ENCODE peak calls at places on chromosomes 4 and X, in six cellular contexts. Z is tibial artery, E is AG04449, F is left ventricle myocardium inferior, R is lower leg skin, V is fibroblast of villous mesenchyme. U is an unnamed sample.

GRCh38 chr4:31964691-31965090 is 1244.5 kb downstream of the PCDH7 start:
- DNase-seq in F (no peak), Z (no peak), R (no peak), V (no peak), E (no peak), U (no peak)

GRCh38 chr4:115675721-115676120 is 562.3 kb upstream of the NDST4 start:
- DNase-seq in F (no peak), E (no peak), R (no peak), Z (no peak), V (peak), U (no peak)

GRCh38 chr4:81378398-81378797 is 93.3 kb downstream of the RASGEF1B start:
- DNase-seq in Z (no peak), R (no peak), E (no peak), V (no peak), F (no peak), U (no peak)

GRCh38 chr4:89270792-89271191 is 36.8 kb downstream of the GPRIN3 start:
- DNase-seq in V (no peak), F (no peak), Z (no peak), R (no peak), E (no peak), U (no peak)

GRCh38 chr4:3484057-3484973 is 21.2 kb downstream of the DOK7 start:
- DNase-seq in Z (peak), R (no peak), E (no peak), V (no peak), F (peak), U (no peak)

GRCh38 chr4:112523008-112523440 is 7.0 kb upstream of the NEUROG2 start:
- DNase-seq in V (peak), F (no peak), Z (no peak), R (no peak), E (no peak), U (no peak)

GRCh38 chr4:83757121-83757621 is 221.3 kb downstream of the GPAT3 start:
- DNase-seq in Z (no peak), F (no peak), R (no peak), V (no peak), E (no peak), U (no peak)

GRCh38 chr4:164617426-164617825 is 136.5 kb upstream of the SMIM31 start:
- DNase-seq in Z (no peak), V (no peak), F (no peak), R (no peak), E (no peak), U (no peak)

GRCh38 chrX:110795645-110796510 is at the start of gene CHRDL1:
- DNase-seq in Z (peak), V (no peak), R (peak), E (no peak), F (peak), U (no peak)

GRCh38 chr4:170872794-170873193 is 783.0 kb upstream of the AADAT start:
- DNase-seq in E (no peak), F (no peak), Z (no peak), R (no peak), V (no peak), U (no peak)

GRCh38 chr4:141686146-141686775 is 49.9 kb downstream of the IL15 start:
- DNase-seq in E (no peak), Z (no peak), F (no peak), R (no peak), V (peak), U (peak)

GRCh38 chr4:687048-687974 is 1.6 kb downstream of the SLC49A3 start:
- DNase-seq in E (no peak), Z (peak), V (peak), F (peak), R (peak), U (peak)

GRCh38 chrX:99703467-99703866 is 706.6 kb downstream of the PCDH19 start:
- DNase-seq in E (no peak), R (no peak), V (no peak), Z (no peak), F (no peak), U (no peak)

DNA sequence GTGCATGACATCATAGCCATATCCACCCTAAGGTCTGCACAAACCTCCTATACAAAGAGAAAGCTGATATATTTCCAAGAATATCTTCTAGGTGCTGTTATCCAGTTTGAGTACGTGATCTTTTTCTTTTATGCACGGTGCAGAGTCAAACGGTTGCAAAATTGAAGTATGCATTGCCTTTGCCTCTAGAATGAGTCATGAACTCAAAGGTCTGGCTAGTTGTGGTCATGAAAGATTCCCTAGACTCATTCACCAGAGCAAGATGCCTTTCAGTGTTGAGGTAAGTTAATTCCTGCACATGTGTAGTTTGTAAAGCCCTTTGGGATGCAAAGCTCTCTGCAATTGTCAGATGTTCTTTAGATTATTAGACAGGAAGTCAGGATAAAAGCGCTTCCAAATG is 704.4 kb downstream of the PCDH19 start:
- DNase-seq in F (no peak), E (no peak), V (no peak), R (no peak), Z (no peak), U (no peak)
- TF ChIP-seq CTCF in F (no peak), E (no peak), V (no peak), R (no peak), Z (no peak), U (no peak)

DNA sequence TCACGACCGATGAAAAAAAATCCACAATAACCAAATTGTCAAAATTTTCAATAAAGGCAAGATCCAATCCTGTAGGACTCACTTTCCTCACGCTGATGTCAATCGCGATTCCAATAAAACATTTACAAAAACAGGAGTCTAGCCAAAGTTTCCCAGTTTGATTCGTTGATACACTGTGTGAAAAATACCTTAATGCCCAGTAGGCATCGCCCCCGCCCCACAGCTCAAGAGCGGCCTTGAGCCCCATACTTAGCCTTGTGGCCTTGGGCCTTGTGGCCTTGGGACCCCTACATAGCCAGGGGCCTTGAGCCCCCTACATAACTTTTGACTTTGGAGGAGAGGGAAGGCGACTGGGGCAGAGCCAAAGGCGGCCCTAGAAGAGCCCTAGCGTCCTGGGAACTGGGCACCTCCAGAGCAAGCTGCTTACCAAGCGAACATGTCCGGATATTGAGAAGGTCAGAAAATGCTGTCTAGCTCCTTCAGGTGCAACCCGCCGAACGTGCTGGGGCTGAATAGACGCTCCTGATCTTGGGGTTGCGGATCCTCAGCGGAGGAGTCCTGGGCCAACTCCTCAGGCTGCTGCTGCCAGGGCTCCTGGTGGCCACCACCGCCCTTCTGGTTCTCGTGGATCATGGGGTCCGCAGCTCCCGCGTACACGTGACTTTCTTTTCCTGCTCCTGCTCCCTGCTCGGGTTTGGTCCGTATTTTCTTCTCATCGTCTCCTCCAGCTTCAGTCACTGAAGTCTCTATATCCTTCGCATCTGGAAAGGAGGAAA is 62.9 kb downstream of the RHOXF2B start:
- DNase-seq in R (no peak), Z (no peak), E (no peak), V (no peak), F (no peak), U (no peak)
- H3K4me3 ChIP-seq in R (no peak), Z (no peak), E (no peak), V (no peak), F (peak), U (no peak)

GRCh38 chr4:6594341-6594740 is 19.4 kb downstream of the MAN2B2 start:
- DNase-seq in F (no peak), E (no peak), R (no peak), V (no peak), Z (no peak), U (no peak)

GRCh38 chr4:6594826-6595355 is 19.9 kb downstream of the MAN2B2 start:
- DNase-seq in R (no peak), E (no peak), Z (no peak), V (no peak), F (no peak), U (no peak)

GRCh38 chr4:6598127-6598526 is 23.1 kb downstream of the MAN2B2 start:
- DNase-seq in R (no peak), F (no peak), V (no peak), Z (no peak), E (no peak), U (no peak)

GRCh38 chr4:6596948-6597347 is 22.0 kb downstream of the MAN2B2 start:
- DNase-seq in R (no peak), V (no peak), Z (no peak), E (no peak), F (no peak), U (no peak)

DNA sequence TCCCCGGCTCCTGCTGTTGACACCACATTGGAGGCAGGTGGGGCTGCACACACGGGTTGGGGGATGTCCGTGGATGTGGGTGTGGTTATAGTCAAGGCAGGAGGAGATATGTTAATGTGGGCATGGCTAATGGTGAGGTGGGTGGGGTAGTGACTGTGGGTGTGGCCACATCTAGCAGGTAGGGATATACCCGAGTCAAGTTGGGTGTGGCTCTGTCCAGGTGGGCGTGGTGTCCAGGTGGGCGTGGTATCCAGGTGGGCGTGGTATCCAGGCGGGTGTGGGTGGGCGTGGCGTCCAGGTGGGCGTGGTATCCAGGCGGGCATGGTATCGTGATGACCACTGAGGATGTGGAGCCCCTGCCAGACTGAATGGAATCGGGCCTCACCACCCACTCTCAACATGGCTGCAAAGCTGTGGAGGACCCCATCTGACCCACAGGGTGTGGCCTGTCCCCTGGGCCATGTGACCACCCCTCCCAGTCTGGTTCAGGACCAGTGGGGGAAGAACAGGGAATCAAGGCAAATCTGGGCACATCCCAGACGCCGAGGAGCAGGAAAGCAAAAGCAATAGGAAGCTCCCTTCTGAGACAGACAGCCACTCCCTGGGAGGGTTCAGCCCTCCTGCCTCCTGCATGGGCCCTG is 21.0 kb downstream of the MAN2B2 start:
- DNase-seq in Z (no peak), R (no peak), V (no peak), F (no peak), E (no peak), U (no peak)
- TF ChIP-seq CTCF in Z (no peak), R (no peak), V (no peak), F (no peak), E (no peak), U (no peak)

DNA sequence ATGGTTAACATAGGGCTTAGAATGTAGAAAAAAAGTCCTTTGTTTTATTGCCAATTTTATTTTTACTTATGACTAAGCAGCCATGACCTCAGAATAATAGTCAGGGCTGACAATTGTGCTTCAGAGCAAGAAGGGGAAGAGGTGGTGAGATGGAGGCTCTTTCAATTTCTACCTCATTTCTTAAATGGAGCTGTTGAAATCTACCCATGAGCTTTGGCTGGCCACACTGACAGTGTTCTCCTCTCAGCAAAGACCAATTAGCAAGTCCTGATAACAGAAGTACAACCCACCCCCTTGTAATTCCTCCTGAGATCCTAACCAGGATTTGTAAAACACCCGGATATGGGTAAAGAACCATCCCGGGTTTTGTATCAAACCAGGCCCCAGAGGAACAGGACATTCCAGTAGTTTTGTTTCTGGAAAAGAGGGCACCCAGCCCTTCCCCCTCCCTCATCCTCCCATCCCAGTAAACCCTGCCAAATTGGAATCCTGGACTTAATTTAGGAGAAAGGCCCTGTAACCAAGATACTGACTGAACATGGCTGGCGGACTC is at the start of gene HEPH:
- DNase-seq in V (no peak), Z (no peak), F (no peak), R (no peak), E (peak), U (peak)
- H3K4me3 ChIP-seq in V (no peak), Z (peak), F (peak), R (no peak), E (peak), U (peak)

GRCh38 chr4:126701756-126702155 is 931.0 kb upstream of the INTU start:
- DNase-seq in E (peak), V (peak), F (peak), R (no peak), Z (no peak), U (no peak)
- TF ChIP-seq CTCF in E (no peak), V (no peak), F (no peak), R (no peak), Z (no peak), U (no peak)

DNA sequence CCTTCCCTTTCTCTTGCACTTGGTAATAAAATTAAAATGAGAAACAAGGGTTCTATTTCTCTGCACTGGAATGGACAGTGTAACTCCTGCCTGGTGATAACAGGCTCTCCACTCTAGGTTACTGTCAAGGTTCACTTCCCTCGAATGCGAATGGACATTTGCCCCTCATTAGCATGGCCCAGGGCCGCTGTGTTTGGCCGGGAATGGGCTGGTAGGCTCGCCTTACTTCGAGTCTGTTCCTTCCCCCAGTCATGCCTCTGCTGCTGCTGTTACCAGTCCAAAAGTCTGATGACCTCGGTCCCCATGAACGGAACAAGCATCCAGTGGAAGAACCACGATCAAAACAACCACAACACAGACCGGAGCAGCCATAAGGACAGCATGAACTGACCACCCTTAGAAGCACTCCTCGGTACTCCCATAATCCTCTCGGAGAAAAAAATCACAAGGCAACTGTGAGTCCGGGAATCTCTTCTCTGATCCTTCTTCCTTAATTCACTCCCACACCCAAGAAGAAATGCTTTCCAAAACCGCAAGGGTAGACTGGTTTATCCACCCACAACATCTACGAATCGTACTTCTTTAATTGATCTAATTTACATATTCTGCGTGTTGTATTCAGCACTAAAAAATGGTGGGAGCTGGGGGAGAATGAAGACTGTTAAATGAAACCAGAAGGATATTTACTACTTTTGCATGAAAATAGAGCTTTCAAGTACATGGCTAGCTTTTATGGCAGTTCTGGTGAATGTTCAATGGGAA is 61.5 kb downstream of the EDNRA start:
- DNase-seq in Z (no peak), V (peak), R (no peak), E (no peak), F (no peak), U (no peak)
- H3K4me3 ChIP-seq in Z (no peak), V (no peak), R (no peak), E (no peak), F (no peak), U (no peak)

DNA sequence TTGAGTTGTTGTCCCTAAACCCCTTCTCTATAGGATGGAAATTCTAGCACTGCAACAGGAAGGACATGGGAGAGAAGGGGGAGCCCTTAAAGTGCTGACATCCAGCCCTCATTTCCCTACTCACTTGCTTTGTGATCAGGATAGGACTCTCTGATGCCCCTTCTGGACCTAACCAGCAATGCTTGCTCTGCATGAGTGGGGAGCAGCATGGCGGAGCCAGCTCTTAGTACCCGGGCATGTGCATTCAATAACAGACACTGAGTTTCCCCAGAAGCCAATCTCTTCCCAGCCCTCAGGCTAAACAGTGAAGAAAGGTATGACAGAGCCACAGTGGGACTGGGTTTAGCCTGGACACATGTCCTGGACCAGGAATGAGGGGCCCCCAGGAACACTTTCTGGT is 14.0 kb downstream of the SOD3 start:
- DNase-seq in E (no peak), F (no peak), R (no peak), V (no peak), Z (no peak), U (no peak)
- TF ChIP-seq CTCF in E (no peak), F (peak), R (no peak), V (peak), Z (no peak), U (peak)